ENCODE peak calls at places on chromosomes 16 and 17, in ten cellular contexts. V is mucosa of descending colon; U is tibial artery; W is fibroblast of the aortic adventitia; B is fibroblast of pulmonary artery; Y is heart right ventricle; T is neural progenitor cell; I is body of pancreas; F is CD4-positive, alpha-beta memory T cell; L is testis. E is an unnamed sample.

GRCh38 chr16:4624827-4625616 is 396 bp downstream of the MGRN1 start:
- DNase-seq in V (peak), U (peak), W (peak), B (peak), Y (peak), T (peak), I (peak), F (peak), L (peak), E (peak)

GRCh38 chr16:50458694-50459271 is 89.4 kb upstream of the NKD1 start:
- DNase-seq in V (no peak), U (peak), W (no peak), B (no peak), Y (no peak), T (no peak), I (no peak), F (no peak), L (no peak), E (no peak)

GRCh38 chr17:83203472-83204221 is 124.2 kb downstream of the METRNL start:
- DNase-seq in V (peak), U (peak), W (peak), B (no peak), Y (no peak), T (no peak), I (peak), F (no peak), L (peak), E (no peak)

GRCh38 chr17:31674717-31675349 is 184.2 kb downstream of the COPRS start:
- DNase-seq in V (no peak), U (no peak), W (peak), B (no peak), Y (no peak), T (no peak), I (no peak), F (no peak), L (no peak), E (no peak)

GRCh38 chr16:17173134-17173729 is 297.5 kb downstream of the XYLT1 start:
- DNase-seq in V (no peak), U (peak), W (peak), B (peak), Y (peak), T (no peak), I (peak), F (no peak), L (peak), E (peak)

GRCh38 chr17:75679706-75680201 is 12.6 kb downstream of the SAP30BP start:
- DNase-seq in V (no peak), U (no peak), W (no peak), B (peak), Y (peak), T (no peak), I (no peak), F (no peak), L (no peak), E (peak)

GRCh38 chr17:79622201-79622601 is 11.3 kb upstream of the RBFOX3 start:
- DNase-seq in V (peak), U (peak), W (no peak), B (no peak), Y (peak), T (no peak), I (no peak), F (no peak), L (peak), E (no peak)

GRCh38 chr17:6894206-6894528 is 62.6 kb upstream of the TEKT1 start:
- DNase-seq in V (no peak), U (no peak), W (peak), B (peak), Y (no peak), T (peak), I (no peak), F (no peak), L (no peak), E (no peak)

GRCh38 chr17:46878055-46878454 is 26.7 kb downstream of the WNT9B start:
- DNase-seq in V (no peak), U (peak), W (no peak), B (no peak), Y (peak), T (no peak), I (no peak), F (no peak), L (peak), E (peak)

GRCh38 chr17:37802712-37803416 is 58.0 kb upstream of the HNF1B start:
- DNase-seq in V (no peak), U (peak), W (peak), B (peak), Y (peak), T (no peak), I (peak), F (no peak), L (no peak), E (no peak)

GRCh38 chr17:20273741-20274500 is 193.4 kb downstream of the LGALS9B start:
- DNase-seq in V (no peak), U (no peak), W (no peak), B (no peak), Y (no peak), T (no peak), I (no peak), F (no peak), L (no peak), E (no peak)

GRCh38 chr17:16931318-16932060 is 40.4 kb downstream of the TNFRSF13B start:
- DNase-seq in V (peak), U (no peak), W (no peak), B (no peak), Y (no peak), T (no peak), I (no peak), F (no peak), L (no peak), E (no peak)

GRCh38 chr16:30937692-30938091 is 11.2 kb upstream of the ORAI3 start:
- DNase-seq in V (no peak), U (no peak), W (no peak), B (no peak), Y (no peak), T (no peak), I (no peak), F (no peak), L (no peak), E (no peak)

GRCh38 chr16:30941600-30942420 is 7.1 kb upstream of the ORAI3 start:
- DNase-seq in V (peak), U (peak), W (peak), B (peak), Y (peak), T (peak), I (peak), F (peak), L (peak), E (peak)

GRCh38 chr16:30944352-30944751 is 4.5 kb upstream of the ORAI3 start:
- DNase-seq in V (no peak), U (no peak), W (no peak), B (no peak), Y (no peak), T (no peak), I (no peak), F (no peak), L (no peak), E (no peak)

GRCh38 chr16:30946671-30947532 is 2.0 kb upstream of the ORAI3 start:
- DNase-seq in V (peak), U (peak), W (no peak), B (no peak), Y (no peak), T (no peak), I (peak), F (no peak), L (no peak), E (no peak)

DNA sequence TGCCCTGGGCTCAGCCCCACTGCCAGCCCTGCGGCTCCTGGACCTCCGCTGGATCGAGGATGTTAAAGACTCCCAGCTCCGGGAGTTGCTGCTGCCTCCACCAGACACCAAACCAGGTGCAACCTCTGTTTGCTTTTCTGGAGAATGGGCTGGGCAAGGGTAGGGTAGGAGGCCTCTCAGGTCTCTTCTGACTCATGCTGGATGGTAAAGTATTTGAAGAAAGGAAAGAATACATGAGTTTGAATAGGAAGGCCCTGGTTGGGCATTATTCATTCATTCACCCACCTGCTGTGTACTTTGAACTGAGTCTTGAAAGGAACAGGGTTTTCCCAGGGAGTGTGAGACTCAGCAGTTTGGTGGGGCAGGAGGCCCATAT is 6.5 kb upstream of the ORAI3 start:
- DNase-seq in V (no peak), U (no peak), W (no peak), B (no peak), Y (no peak), T (no peak), I (no peak), F (no peak), L (no peak), E (no peak)
- H3K4me3 ChIP-seq in V (no peak), U (no peak), W (no peak), B (no peak), Y (no peak), T (no peak), I (no peak), F (peak), L (no peak), E (no peak)

GRCh38 chr16:28292731-28293588 is 635 bp downstream of the SBK1 start:
- DNase-seq in V (peak), U (no peak), W (no peak), B (no peak), Y (no peak), T (peak), I (peak), F (peak), L (no peak), E (no peak)

GRCh38 chr16:28289106-28289505 is 3.2 kb upstream of the SBK1 start:
- DNase-seq in V (no peak), U (no peak), W (no peak), B (no peak), Y (no peak), T (no peak), I (no peak), F (no peak), L (no peak), E (no peak)

GRCh38 chr16:28288117-28288516 is 4.2 kb upstream of the SBK1 start:
- DNase-seq in V (no peak), U (no peak), W (no peak), B (no peak), Y (no peak), T (no peak), I (peak), F (no peak), L (no peak), E (no peak)

GRCh38 chr16:28291651-28292626 is at the start of gene SBK1:
- DNase-seq in V (peak), U (peak), W (peak), B (peak), Y (peak), T (peak), I (peak), F (peak), L (peak), E (peak)

GRCh38 chr16:28289939-28290862 is 2.1 kb upstream of the SBK1 start:
- DNase-seq in V (no peak), U (no peak), W (no peak), B (no peak), Y (no peak), T (no peak), I (no peak), F (no peak), L (no peak), E (no peak)
- H3K4me3 ChIP-seq in V (no peak), U (no peak), W (no peak), B (no peak), Y (no peak), T (peak), I (no peak), F (no peak), L (no peak), E (no peak)

GRCh38 chr16:56354746-56355145 is 70.6 kb downstream of the AMFR start:
- DNase-seq in V (peak), U (peak), W (no peak), B (no peak), Y (no peak), T (no peak), I (peak), F (no peak), L (no peak), E (no peak)

GRCh38 chr16:56357291-56357764 is 68.0 kb downstream of the AMFR start:
- DNase-seq in V (peak), U (peak), W (peak), B (peak), Y (no peak), T (peak), I (peak), F (no peak), L (peak), E (no peak)

GRCh38 chr16:56355221-56355620 is 70.1 kb downstream of the AMFR start:
- DNase-seq in V (no peak), U (peak), W (no peak), B (no peak), Y (no peak), T (no peak), I (peak), F (no peak), L (no peak), E (no peak)

GRCh38 chr16:56356276-56357241 is 68.8 kb downstream of the AMFR start:
- DNase-seq in V (peak), U (peak), W (peak), B (peak), Y (peak), T (peak), I (peak), F (peak), L (peak), E (peak)

GRCh38 chr16:56355786-56356275 is 69.5 kb downstream of the AMFR start:
- DNase-seq in V (peak), U (peak), W (no peak), B (no peak), Y (no peak), T (no peak), I (peak), F (no peak), L (peak), E (no peak)
- H3K4me3 ChIP-seq in V (no peak), U (peak), W (no peak), B (peak), Y (peak), T (no peak), I (no peak), F (peak), L (no peak), E (no peak)

GRCh38 chr16:89862732-89863131 is 10.7 kb upstream of the TCF25 start:
- DNase-seq in V (no peak), U (no peak), W (no peak), B (no peak), Y (no peak), T (no peak), I (no peak), F (no peak), L (no peak), E (no peak)

GRCh38 chr16:89864421-89864820 is 9.0 kb upstream of the TCF25 start:
- DNase-seq in V (no peak), U (no peak), W (peak), B (peak), Y (no peak), T (no peak), I (no peak), F (no peak), L (no peak), E (no peak)

GRCh38 chr16:89860747-89861304 is 12.6 kb upstream of the TCF25 start:
- DNase-seq in V (peak), U (peak), W (peak), B (peak), Y (peak), T (peak), I (peak), F (peak), L (peak), E (peak)

GRCh38 chr16:89861648-89862047 is 11.7 kb upstream of the TCF25 start:
- DNase-seq in V (no peak), U (no peak), W (no peak), B (no peak), Y (no peak), T (no peak), I (no peak), F (no peak), L (no peak), E (no peak)

DNA sequence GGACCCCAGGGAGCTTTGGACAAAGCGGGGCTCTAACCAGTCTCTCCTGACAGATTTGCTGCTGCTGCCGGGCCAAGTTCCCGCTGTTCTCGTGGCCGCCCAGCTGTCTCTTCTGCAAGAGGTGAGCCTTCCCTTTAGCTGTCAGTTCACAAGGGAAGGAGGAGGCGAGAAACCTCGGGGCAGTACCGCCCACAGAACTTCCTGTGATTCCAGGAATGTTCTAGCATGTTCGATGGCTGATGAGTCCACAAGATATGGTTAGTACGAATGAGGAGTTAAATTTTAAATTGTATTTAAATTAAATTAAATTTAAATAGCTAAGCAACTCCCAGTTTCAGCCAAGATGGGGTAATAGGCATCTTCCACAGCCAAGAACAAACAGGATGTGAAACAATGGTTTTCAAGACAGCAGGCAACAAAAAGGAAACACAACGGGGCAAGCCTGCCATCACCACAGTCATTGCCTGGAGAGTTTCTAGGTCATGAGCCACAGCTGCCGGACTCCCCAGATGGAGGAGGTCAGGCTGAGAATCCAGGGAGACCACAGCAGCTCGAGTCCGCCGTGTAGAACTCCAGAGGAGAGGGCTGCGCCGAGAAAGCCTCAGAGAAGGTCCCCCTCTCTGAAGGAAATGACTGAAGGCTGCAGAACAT is 9.5 kb upstream of the TCF25 start:
- DNase-seq in V (no peak), U (no peak), W (peak), B (peak), Y (peak), T (no peak), I (no peak), F (peak), L (peak), E (peak)
- H3K4me3 ChIP-seq in V (no peak), U (no peak), W (no peak), B (no peak), Y (peak), T (no peak), I (no peak), F (peak), L (no peak), E (no peak)

GRCh38 chr16:74020086-74020670 is 276.4 kb upstream of the PSMD7 start:
- DNase-seq in V (no peak), U (no peak), W (no peak), B (no peak), Y (no peak), T (peak), I (no peak), F (no peak), L (no peak), E (no peak)
- H3K4me3 ChIP-seq in V (no peak), U (no peak), W (no peak), B (no peak), Y (no peak), T (no peak), I (no peak), F (no peak), L (no peak), E (no peak)

E was measured in lung.